ENCODE peak calls at places on chromosomes 5 and 9, in seven cellular contexts. X is M059J, K is HEK293T, O is Calu3, H is fibroblast of pulmonary artery, T is ACHN, F is glutamatergic neuron. G is an unnamed sample.

GRCh38 chr9:22124263-22125011 is 115.3 kb upstream of the CDKN2B start:
- DNase-seq in O (no peak), F (no peak), X (peak), T (no peak), H (no peak), K (peak), G (no peak)

GRCh38 chr9:79977510-79978197 is 405.9 kb downstream of the TLE4 start:
- DNase-seq in F (no peak), O (no peak), T (no peak), X (peak), K (no peak), H (no peak), G (no peak)

GRCh38 chr5:74325866-74326265 is 314.7 kb downstream of the ENC1 start:
- DNase-seq in X (peak), F (no peak), K (no peak), H (no peak), T (peak), O (peak), G (no peak)

GRCh38 chr9:8533681-8534080 is 734.1 kb upstream of the DMAC1 start:
- DNase-seq in X (no peak), H (no peak), T (no peak), F (no peak), K (no peak), O (no peak), G (no peak)

GRCh38 chr9:117555964-117556629 is 141.2 kb upstream of the ASTN2 start:
- DNase-seq in H (peak), K (peak), X (peak), T (peak), O (peak), F (peak), G (peak)

GRCh38 chr5:38783011-38783551 is 62.7 kb upstream of the OSMR start:
- DNase-seq in F (no peak), X (peak), K (peak), O (no peak), H (peak), T (peak), G (no peak)

GRCh38 chr5:15807861-15808260 is 307.9 kb downstream of the FBXL7 start:
- DNase-seq in F (peak), K (no peak), H (peak), T (no peak), X (no peak), O (no peak), G (peak)

GRCh38 chr5:139925163-139925562 is 117.9 kb downstream of the NRG2 start:
- DNase-seq in K (peak), O (no peak), F (no peak), T (no peak), H (no peak), X (no peak), G (no peak)

GRCh38 chr5:148957591-148958202 is 105.2 kb downstream of the SH3TC2 start:
- DNase-seq in T (peak), F (peak), X (peak), K (peak), H (peak), O (peak), G (peak)

GRCh38 chr5:77816686-77817085 is 40.5 kb upstream of the TBCA start:
- DNase-seq in O (no peak), T (no peak), K (no peak), F (no peak), X (no peak), H (no peak), G (no peak)

GRCh38 chr9:86838883-86839497 is 108.3 kb downstream of the GAS1 start:
- DNase-seq in T (no peak), F (no peak), K (no peak), X (no peak), H (no peak), O (no peak), G (no peak)

GRCh38 chr5:40397976-40398375 is 281.7 kb upstream of the PTGER4 start:
- DNase-seq in K (no peak), T (no peak), H (no peak), F (no peak), X (no peak), O (no peak), G (no peak)

GRCh38 chr9:21030389-21031035 is 928 bp downstream of the HACD4 start:
- DNase-seq in F (no peak), O (no peak), X (peak), T (no peak), K (no peak), H (peak), G (no peak)

GRCh38 chr5:43019615-43020293 is 20.4 kb downstream of the ANXA2R start:
- DNase-seq in T (peak), H (peak), K (no peak), F (peak), X (peak), O (peak), G (peak)

GRCh38 chr5:72821776-72822175 is 5.3 kb downstream of the TNPO1 start:
- DNase-seq in O (no peak), T (no peak), K (no peak), H (no peak), F (no peak), X (no peak), G (no peak)

GRCh38 chr5:83777856-83778255 is 57.2 kb upstream of the HAPLN1 start:
- DNase-seq in F (no peak), K (no peak), T (no peak), X (peak), O (no peak), H (peak), G (no peak)

GRCh38 chr5:152349683-152350526 is 55.2 kb downstream of the NMUR2 start:
- DNase-seq in K (peak), O (peak), T (peak), F (peak), X (peak), H (peak), G (peak)

GRCh38 chr5:121752149-121752548 is 99.5 kb upstream of the FTMT start:
- DNase-seq in O (no peak), T (no peak), H (no peak), F (no peak), X (no peak), K (no peak), G (no peak)

GRCh38 chr9:16515879-16516289 is 354.6 kb downstream of the BNC2 start:
- DNase-seq in T (no peak), F (peak), O (no peak), X (peak), K (no peak), H (peak), G (no peak)

GRCh38 chr5:73812962-73813588 is 187.1 kb downstream of the ARHGEF28 start:
- DNase-seq in X (no peak), H (no peak), K (no peak), F (no peak), T (peak), O (peak), G (no peak)

G was measured in WERI-Rb-1.